ENCODE peak calls at places on chromosome 16, in seven cellular contexts. H, A, X, G, F, O and W are unnamed samples.

GRCh38 chr16:66357523-66357928 is 9.0 kb upstream of the CDH5 start:
- DNase-seq in A (no peak), X (peak), H (peak), G (peak), F (peak), O (peak), W (peak)

GRCh38 chr16:88697831-88698693 is 8.1 kb downstream of the RNF166 start:
- DNase-seq in H (no peak), A (no peak), G (no peak), O (no peak), X (no peak), F (no peak), W (peak)

GRCh38 chr16:49484454-49484853 is 110.8 kb downstream of the C16orf78 start:
- DNase-seq in F (no peak), G (peak), A (no peak), O (peak), X (peak), H (no peak), W (no peak)

GRCh38 chr16:31458073-31458834 is 1.0 kb upstream of the ARMC5 start:
- DNase-seq in X (peak), O (peak), F (no peak), H (no peak), G (peak), A (peak), W (peak)

GRCh38 chr16:54097774-54098173 is 188.8 kb downstream of the IRX3 start:
- DNase-seq in H (no peak), O (no peak), A (no peak), X (no peak), G (no peak), F (no peak), W (no peak)

GRCh38 chr16:586645-587590 is 2.9 kb upstream of the RAB40C start:
- DNase-seq in X (no peak), G (no peak), A (no peak), H (no peak), O (peak), F (no peak), W (no peak)

GRCh38 chr16:47774661-47775060 is 313.5 kb downstream of the PHKB start:
- DNase-seq in X (peak), F (no peak), O (no peak), H (no peak), G (no peak), A (no peak), W (peak)

GRCh38 chr16:590165-590874 is 454 bp downstream of the RAB40C start:
- DNase-seq in X (peak), O (peak), F (no peak), H (no peak), A (peak), G (no peak), W (peak)

GRCh38 chr16:2034695-2035430 is 8.2 kb downstream of the NHERF2 start:
- DNase-seq in F (no peak), H (no peak), G (no peak), X (no peak), A (no peak), O (no peak), W (no peak)

GRCh38 chr16:26598061-26598460 is 468.7 kb upstream of the C16orf82 start:
- DNase-seq in O (no peak), F (peak), X (no peak), G (no peak), H (no peak), A (peak), W (no peak)

GRCh38 chr16:22317001-22317530 is 19.9 kb downstream of the POLR3E start:
- DNase-seq in X (no peak), O (peak), F (no peak), G (no peak), H (no peak), A (peak), W (no peak)

GRCh38 chr16:31128711-31129567 is 6.6 kb downstream of the PRSS8 start:
- DNase-seq in H (no peak), G (no peak), A (no peak), O (peak), X (no peak), F (no peak), W (no peak)

GRCh38 chr16:64977211-64977920 is 144.5 kb downstream of the CDH11 start:
- DNase-seq in H (no peak), X (no peak), O (no peak), F (no peak), A (no peak), G (no peak), W (no peak)

GRCh38 chr16:12573730-12574383 is 229.8 kb downstream of the CPPED1 start:
- DNase-seq in A (peak), X (peak), H (peak), F (peak), O (peak), G (peak), W (peak)

GRCh38 chr16:11893571-11893970 is 22.2 kb downstream of the GSPT1 start:
- DNase-seq in O (no peak), X (no peak), H (no peak), F (no peak), A (no peak), G (no peak), W (no peak)

GRCh38 chr16:67993207-67994036 is 5.9 kb downstream of the DPEP2 start:
- DNase-seq in A (peak), H (peak), G (peak), O (peak), X (peak), F (peak), W (peak)

GRCh38 chr16:88558457-88559442 is 11.5 kb upstream of the ZC3H18 start:
- DNase-seq in F (peak), O (peak), H (peak), A (no peak), G (peak), X (peak), W (peak)

GRCh38 chr16:78478267-78478821 is 378.9 kb downstream of the WWOX start:
- DNase-seq in F (peak), G (peak), A (no peak), X (peak), O (no peak), H (peak), W (no peak)

GRCh38 chr16:720990-721764 is at the start of gene ANTKMT:
- DNase-seq in H (peak), O (peak), X (peak), A (peak), G (peak), F (peak), W (peak)

GRCh38 chr16:68272501-68273209 is 8.3 kb downstream of the SLC7A6 start:
- DNase-seq in X (no peak), O (no peak), A (no peak), H (no peak), G (no peak), F (no peak), W (no peak)

GRCh38 chr16:67486805-67487204 is 3.5 kb upstream of the AGRP start:
- DNase-seq in G (no peak), H (no peak), X (no peak), A (no peak), F (no peak), O (no peak), W (no peak)

GRCh38 chr16:9545500-9546437 is 454.3 kb downstream of the HAPSTR1 start:
- DNase-seq in X (no peak), G (no peak), A (no peak), F (no peak), H (no peak), O (no peak), W (no peak)

GRCh38 chr16:67917140-67917851 is 14.4 kb downstream of the CTRL start:
- DNase-seq in O (no peak), A (no peak), G (no peak), X (no peak), H (no peak), F (no peak), W (no peak)

GRCh38 chr16:88975511-88976061 is 1.4 kb downstream of the CBFA2T3 start:
- DNase-seq in X (no peak), O (no peak), F (no peak), A (no peak), H (no peak), G (no peak), W (no peak)

GRCh38 chr16:20291807-20292206 is 35.5 kb downstream of the GP2 start:
- DNase-seq in X (peak), G (peak), F (no peak), O (no peak), A (no peak), H (no peak), W (no peak)

GRCh38 chr16:24729967-24730815 is 740 bp downstream of the TNRC6A start:
- DNase-seq in G (peak), X (peak), H (no peak), F (no peak), A (peak), O (peak), W (peak)

GRCh38 chr16:57380671-57381462 is 8.6 kb downstream of the CX3CL1 start:
- DNase-seq in X (no peak), A (no peak), F (peak), O (peak), H (no peak), G (no peak), W (no peak)

GRCh38 chr16:67186550-67186950 is 2.8 kb upstream of the MATCAP1 start:
- DNase-seq in A (no peak), X (no peak), G (no peak), H (no peak), O (no peak), F (peak), W (no peak)

GRCh38 chr16:4877298-4877685 is 30.0 kb downstream of the UBN1 start:
- DNase-seq in X (no peak), A (no peak), F (no peak), G (no peak), O (no peak), H (no peak), W (no peak)

GRCh38 chr16:89584768-89585549 is 9.4 kb downstream of the CPNE7 start:
- DNase-seq in A (no peak), H (no peak), O (no peak), F (no peak), G (no peak), X (no peak), W (no peak)

GRCh38 chr16:85231959-85232358 is 119.7 kb upstream of the CIBAR2 start:
- DNase-seq in F (no peak), G (no peak), X (no peak), O (no peak), A (no peak), H (peak), W (no peak)

GRCh38 chr16:70653406-70653805 is 7.0 kb downstream of the IL34 start:
- DNase-seq in X (no peak), O (no peak), A (no peak), H (no peak), G (no peak), F (no peak), W (no peak)